ENCODE peak calls at places on chromosomes 1 and 21, in five cellular contexts. Q, I, R, T and J are unnamed samples.

GRCh38 chr1:34149501-34149900 is 15.5 kb downstream of the CSMD2 start:
- DNase-seq in I (no peak), T (no peak), R (no peak), Q (no peak), J (no peak)

GRCh38 chr1:185360714-185361113 is 43.7 kb upstream of the IVNS1ABP start:
- DNase-seq in I (peak; percentile 63), Q (no peak), T (no peak), R (no peak), J (no peak)

GRCh38 chr1:59672851-59673574 is 141.7 kb upstream of the HOOK1 start:
- DNase-seq in I (peak; percentile 86), R (no peak), Q (no peak), T (no peak), J (peak; percentile 76)

GRCh38 chr1:29450591-29450990 is 214.3 kb downstream of the PTPRU start:
- DNase-seq in R (no peak), I (peak; percentile 6), T (no peak), Q (no peak), J (no peak)

GRCh38 chr1:185520188-185520935 is 203.3 kb upstream of the IVNS1ABP start:
- DNase-seq in I (peak; percentile 38), R (no peak), Q (no peak), T (no peak), J (peak; percentile 13)

GRCh38 chr1:2158272-2158671 is 36.3 kb downstream of the FAAP20 start:
- DNase-seq in Q (no peak), I (no peak), T (no peak), R (no peak), J (no peak)

GRCh38 chr1:207620573-207620893 is 24.4 kb upstream of the CR1L start:
- DNase-seq in T (no peak), Q (no peak), R (no peak), I (no peak), J (no peak)

GRCh38 chr1:208211901-208212843 is 32.0 kb downstream of the PLXNA2 start:
- DNase-seq in I (no peak), Q (no peak), R (no peak), T (no peak), J (no peak)

GRCh38 chr1:95311006-95311405 is 77.0 kb downstream of the RWDD3 start:
- DNase-seq in I (no peak), R (no peak), Q (no peak), T (no peak), J (no peak)

GRCh38 chr21:33411949-33412430 is 8.8 kb downstream of the IFNGR2 start:
- DNase-seq in T (peak; percentile 70), Q (no peak), I (no peak), R (no peak), J (no peak)

GRCh38 chr1:209395169-209395568 is 188.3 kb upstream of the CAMK1G start:
- DNase-seq in I (no peak), T (no peak), R (no peak), Q (no peak), J (no peak)

GRCh38 chr1:22457356-22457755 is 5.7 kb downstream of the ZBTB40 start:
- DNase-seq in R (no peak), T (no peak), Q (no peak), I (no peak), J (no peak)

GRCh38 chr1:109877320-109877771 is 33.3 kb upstream of the CSF1 start:
- DNase-seq in R (no peak), I (peak; percentile 93), Q (peak; percentile 68), T (no peak), J (peak; percentile 96)

GRCh38 chr1:181141431-181141910 is 53.0 kb downstream of the IER5 start:
- DNase-seq in Q (no peak), R (no peak), I (peak; percentile 92), T (no peak), J (peak; percentile 89)

GRCh38 chr1:159492575-159493323 is 43.1 kb downstream of the OR10J5 start:
- DNase-seq in R (no peak), Q (no peak), I (peak; percentile 77), T (no peak), J (peak; percentile 77)

GRCh38 chr1:94852758-94853157 is 32.6 kb downstream of the SLC44A3 start:
- DNase-seq in Q (no peak), I (no peak), R (no peak), T (no peak), J (no peak)

GRCh38 chr1:178279287-178279686 is 185.4 kb downstream of the RASAL2 start:
- DNase-seq in Q (no peak), I (peak; percentile 21), R (no peak), T (no peak), J (no peak)

GRCh38 chr1:194684636-194685035 is 1498.2 kb upstream of the B3GALT2 start:
- DNase-seq in T (no peak), I (peak; percentile 32), Q (no peak), R (no peak), J (peak; percentile 49)

GRCh38 chr1:23745515-23745914 is 2.2 kb downstream of the ELOA start:
- DNase-seq in R (peak; percentile 69), I (peak; percentile 46), Q (no peak), T (no peak), J (peak; percentile 42)

GRCh38 chr1:68011786-68012375 is 38.5 kb downstream of the DIRAS3 start:
- DNase-seq in I (peak; percentile 33), Q (no peak), T (no peak), R (no peak), J (no peak)

GRCh38 chr1:172122381-172122780 is 281.1 kb downstream of the DNM3 start:
- DNase-seq in Q (no peak), T (no peak), I (no peak), R (no peak), J (no peak)

GRCh38 chr1:56547977-56548376 is 31.4 kb downstream of the PLPP3 start:
- DNase-seq in R (no peak), I (no peak), Q (peak; percentile 34), T (peak; percentile 42), J (no peak)

GRCh38 chr1:156936721-156937220 is 16.3 kb downstream of the LRRC71 start:
- DNase-seq in I (no peak), Q (no peak), T (no peak), R (peak; percentile 32), J (no peak)

DNA sequence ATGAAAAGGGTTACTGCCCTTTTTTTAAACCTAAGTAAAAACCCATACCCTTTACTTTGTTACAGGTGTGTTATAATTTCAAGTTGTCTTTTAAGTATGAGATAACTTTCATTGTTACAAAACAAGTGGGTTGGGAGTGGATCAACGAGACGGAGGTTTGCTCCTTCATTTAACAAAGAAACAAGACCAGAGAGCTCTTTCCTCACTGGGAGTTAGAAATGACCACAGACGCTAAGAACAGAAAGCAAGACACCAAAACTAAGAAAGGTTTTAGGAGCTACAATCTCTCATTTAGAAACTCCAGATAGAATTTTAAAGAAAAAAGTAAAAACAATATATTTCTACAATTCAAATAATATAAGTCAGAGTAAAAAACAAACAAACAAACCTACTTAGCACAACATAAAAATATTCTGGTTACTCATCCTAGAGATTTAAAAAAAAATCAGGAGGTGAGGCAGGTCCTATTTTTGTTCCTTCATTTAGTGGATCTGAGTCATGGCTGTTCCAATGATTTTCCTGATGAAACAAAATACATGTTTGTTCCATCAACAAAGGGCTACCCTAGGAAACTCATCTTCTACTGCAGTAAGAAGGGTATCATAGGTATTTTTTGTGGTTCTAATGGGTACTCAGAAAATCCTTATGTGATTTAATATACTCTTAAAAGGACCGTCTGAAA is 33.0 kb downstream of the APP start:
- DNase-seq in T (no peak), R (peak; percentile 65), Q (no peak), I (no peak), J (no peak)
- TF ChIP-seq CTCF in T (no peak), R (no peak), Q (no peak), I (no peak), J (no peak)

DNA sequence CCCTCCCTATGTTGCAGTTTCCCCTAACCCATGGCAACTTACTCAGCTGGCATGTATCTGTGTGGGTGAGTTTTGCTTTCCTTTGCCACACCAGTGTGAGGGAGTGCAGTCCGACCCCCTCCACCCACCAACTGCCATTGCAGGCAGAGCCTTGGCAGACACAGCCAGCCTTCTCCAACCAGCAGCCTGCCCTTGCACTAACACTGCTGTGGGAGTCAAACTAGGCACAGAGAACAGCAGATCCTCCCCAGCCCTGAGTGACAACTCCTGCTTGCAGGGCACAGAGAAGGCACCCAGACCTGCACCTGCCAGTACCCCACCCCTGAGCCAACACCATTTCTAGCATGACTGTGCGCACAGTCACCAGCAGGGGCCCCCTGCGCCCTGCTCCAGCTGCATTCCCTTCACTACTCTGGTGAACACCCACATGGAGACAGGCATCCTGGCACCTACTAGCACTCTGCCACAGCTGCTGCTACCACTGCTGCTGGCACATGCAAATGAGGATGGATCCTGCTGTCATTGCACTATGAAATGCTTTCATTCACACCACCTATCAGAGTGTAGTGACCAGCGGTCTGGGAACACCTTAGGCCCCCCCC is 98.4 kb downstream of the MAGI3 start:
- DNase-seq in R (no peak), T (no peak), I (no peak), Q (no peak), J (no peak)
- TF ChIP-seq CTCF in R (no peak), T (no peak), I (no peak), Q (no peak), J (peak; percentile 54)

DNA sequence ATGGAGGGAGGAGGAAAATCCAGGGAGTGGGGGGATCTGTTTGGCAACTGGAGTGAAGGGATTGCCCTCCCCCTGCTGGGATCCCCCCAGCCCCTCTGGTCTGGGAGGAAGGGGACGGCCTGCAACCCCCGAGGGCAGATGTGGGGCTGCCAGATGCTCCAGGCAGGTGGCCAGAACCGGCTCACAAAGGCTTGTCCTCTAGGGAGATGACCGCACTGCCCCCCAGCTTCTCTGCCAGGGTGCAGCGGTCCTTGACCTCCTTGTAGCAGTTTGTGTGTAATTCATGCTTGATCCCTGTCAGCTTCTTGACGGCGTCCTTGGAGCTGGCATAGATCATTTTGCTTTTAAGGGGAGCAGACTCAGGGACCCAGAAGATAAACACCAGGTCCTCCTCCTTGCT is 69.2 kb downstream of the ROR1 start:
- DNase-seq in I (no peak), Q (no peak), R (no peak), T (no peak), J (no peak)
- TF ChIP-seq CTCF in I (no peak), Q (no peak), R (no peak), T (no peak), J (no peak)

GRCh38 chr21:25638634-25639166 is 358 bp upstream of the JAM2 start:
- DNase-seq in T (no peak), Q (no peak), I (peak; percentile 15), R (peak; percentile 29), J (no peak)

GRCh38 chr21:25639922-25640670 is 1.0 kb downstream of the JAM2 start:
- DNase-seq in Q (peak; percentile 34), R (peak; percentile 16), T (peak; percentile 22), I (peak; percentile 10), J (no peak)

GRCh38 chr21:25640671-25641292 is 1.7 kb downstream of the JAM2 start:
- DNase-seq in I (no peak), T (no peak), Q (no peak), R (no peak), J (no peak)

GRCh38 chr21:25637846-25638245 is 1.2 kb upstream of the JAM2 start:
- DNase-seq in T (no peak), I (no peak), Q (no peak), R (no peak), J (no peak)

DNA sequence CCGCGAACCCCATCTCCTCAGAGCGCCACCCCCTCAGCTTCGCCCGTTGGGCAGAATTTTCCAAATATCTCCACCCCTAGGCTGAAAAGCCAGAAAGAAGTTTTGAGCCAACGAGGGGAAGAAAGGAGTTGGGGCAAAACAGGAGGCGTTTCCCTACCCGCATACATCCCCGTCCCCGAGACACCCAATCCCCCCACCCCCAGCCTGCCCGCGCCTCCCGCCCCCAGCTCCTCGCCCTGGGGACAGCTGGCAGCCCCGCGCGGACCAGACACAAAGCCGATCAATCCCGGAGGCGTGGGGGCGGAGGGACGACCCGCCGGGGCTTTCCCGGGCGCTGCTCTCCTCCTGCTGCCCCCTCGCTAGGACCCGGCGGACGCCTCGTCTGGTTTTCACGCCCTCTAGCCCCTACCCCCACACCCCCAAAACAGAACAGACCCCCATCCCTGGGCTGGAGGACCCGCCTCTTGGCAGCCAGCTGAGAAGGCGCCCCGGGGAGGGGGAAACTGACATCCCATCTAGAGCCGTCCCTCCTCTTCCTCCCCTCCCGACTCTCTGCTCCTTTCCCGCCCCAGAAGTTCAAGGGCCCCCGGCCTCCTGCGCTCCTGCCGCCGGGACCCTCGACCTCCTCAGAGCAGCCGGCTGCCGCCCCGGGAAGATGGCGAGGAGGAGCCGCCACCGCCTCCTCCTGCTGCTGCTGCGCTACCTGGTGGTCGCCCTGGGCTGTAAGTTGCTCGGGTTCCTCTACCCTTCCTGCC is at the start of gene JAM2:
- DNase-seq in Q (peak; percentile 58), T (peak; percentile 21), I (peak; percentile 39), R (peak; percentile 65), J (no peak)
- TF ChIP-seq CTCF in Q (peak; percentile 40), T (no peak), I (peak; percentile 46), R (peak; percentile 51), J (peak; percentile 31)